ENCODE peak calls at places on chromosomes 4 and X, in five cellular contexts. U, I, E, L and C are unnamed samples.

GRCh38 chr4:1567519-1567807 is 116.7 kb downstream of the FAM53A start:
- DNase-seq in U (no peak), I (no peak), E (no peak), L (no peak), C (no peak)

GRCh38 chr4:133147922-133148689 is 988 bp upstream of the PCDH10 start:
- DNase-seq in U (no peak), I (no peak), E (no peak), L (no peak), C (no peak)

GRCh38 chrX:138034136-138034535 is 468.2 kb downstream of the ZIC3 start:
- DNase-seq in U (no peak), I (no peak), E (no peak), L (no peak), C (no peak)

GRCh38 chr4:108512615-108513505 is 107.5 kb upstream of the RPL34 start:
- DNase-seq in U (no peak), I (no peak), E (peak; percentile 26), L (peak; percentile 15), C (peak; percentile 29)

GRCh38 chr4:81518762-81519427 is 47.2 kb upstream of the RASGEF1B start:
- DNase-seq in U (no peak), I (no peak), E (no peak), L (peak; percentile 7), C (no peak)

GRCh38 chrX:38804481-38805293 is 3.4 kb downstream of the MID1IP1 start:
- DNase-seq in U (peak; percentile 7), I (no peak), E (peak; percentile 35), L (no peak), C (no peak)

GRCh38 chr4:92969650-92970370 is 666.0 kb downstream of the GRID2 start:
- DNase-seq in U (peak; percentile 14), I (no peak), E (no peak), L (no peak), C (peak; percentile 89)

GRCh38 chr4:132333723-132334045 is 815.4 kb upstream of the PCDH10 start:
- DNase-seq in U (no peak), I (no peak), E (no peak), L (no peak), C (no peak)

GRCh38 chr4:83113429-83113786 is 1.1 kb downstream of the PLAC8 start:
- DNase-seq in U (no peak), I (no peak), E (no peak), L (no peak), C (no peak)

GRCh38 chr4:3256230-3257124 is 7.5 kb downstream of the MSANTD1 start:
- DNase-seq in U (no peak), I (no peak), E (no peak), L (no peak), C (no peak)

DNA sequence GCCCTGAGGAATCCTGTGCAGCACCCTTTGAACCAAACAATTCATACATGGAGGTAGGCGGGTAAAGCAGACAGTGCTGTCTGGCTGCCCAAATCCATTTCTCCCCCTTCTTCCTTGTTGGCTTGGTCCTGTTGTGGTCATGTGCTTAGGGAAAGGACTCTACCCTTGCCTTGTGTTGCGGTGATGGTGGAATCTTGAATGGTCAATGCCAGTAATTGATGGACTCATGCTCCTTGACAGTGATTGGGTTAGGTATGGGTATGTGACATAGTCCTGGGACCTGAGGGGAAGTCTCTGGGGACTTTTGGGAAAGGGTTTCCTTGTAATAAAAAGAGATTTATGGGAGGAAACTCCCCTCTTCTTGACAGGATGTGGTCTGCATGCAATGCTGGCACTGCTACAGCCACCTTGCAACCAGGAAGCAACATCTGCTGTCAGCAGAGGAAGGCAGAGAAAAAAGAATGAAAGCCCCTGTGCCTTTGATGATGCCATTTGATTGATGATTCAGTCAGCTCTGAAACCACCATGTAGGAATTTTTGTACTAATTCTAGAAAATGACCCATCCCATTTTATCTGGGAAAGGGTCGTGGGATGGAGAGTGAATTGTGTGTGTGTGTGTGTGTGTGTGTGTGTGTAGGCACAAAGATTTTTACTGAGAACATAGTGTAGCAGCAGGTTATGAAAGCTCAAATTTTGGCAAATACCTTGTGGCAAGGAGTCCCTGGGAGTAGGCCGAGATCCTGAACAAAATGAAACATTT is 30.0 kb upstream of the HUWE1 start:
- DNase-seq in U (no peak), I (peak; percentile 87), E (no peak), L (no peak), C (no peak)
- TF ChIP-seq KDM1A in U (no peak), I (no peak), E (no peak), L (no peak), C (no peak)

GRCh38 chr4:105923507-105924238 is 28.4 kb downstream of the NPNT start:
- DNase-seq in U (no peak), I (no peak), E (no peak), L (no peak), C (no peak)

GRCh38 chr4:105921301-105921700 is 26.0 kb downstream of the NPNT start:
- DNase-seq in U (no peak), I (no peak), E (no peak), L (no peak), C (no peak)

GRCh38 chr4:105924341-105924740 is 29.1 kb downstream of the NPNT start:
- DNase-seq in U (no peak), I (no peak), E (no peak), L (no peak), C (no peak)
- TF ChIP-seq KDM1A in U (no peak), I (no peak), E (no peak), L (no peak), C (no peak)

DNA sequence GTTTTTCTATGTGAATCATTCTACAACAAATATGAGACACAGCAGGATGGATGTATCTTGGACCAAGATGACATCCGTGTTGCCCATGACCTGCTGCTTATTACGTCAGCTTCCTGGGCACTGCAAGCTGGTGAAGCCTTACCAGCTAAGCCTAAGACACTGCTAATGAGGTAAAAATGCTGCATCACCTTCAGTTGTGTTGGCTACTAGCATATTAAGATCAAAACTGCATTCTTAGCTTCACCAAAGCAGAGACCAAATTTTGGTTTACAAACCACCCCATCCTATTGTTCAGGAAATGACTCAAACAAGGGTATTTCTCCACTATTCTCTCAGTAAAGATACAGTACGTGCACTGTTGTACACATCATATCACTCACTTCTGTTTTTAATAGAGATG is 50.3 kb downstream of the MAML3 start:
- DNase-seq in U (no peak), I (peak; percentile 69), E (no peak), L (no peak), C (no peak)
- TF ChIP-seq KDM1A in U (no peak), I (no peak), E (no peak), L (no peak), C (no peak)

GRCh38 chr4:181939199-181939945 is 303.8 kb upstream of the TENM3 start:
- DNase-seq in U (no peak), I (no peak), E (no peak), L (no peak), C (no peak)
- TF ChIP-seq KDM1A in U (no peak), I (no peak), E (no peak), L (no peak), C (no peak)

GRCh38 chr4:170775851-170776250 is 686.1 kb upstream of the AADAT start:
- DNase-seq in U (no peak), I (no peak), E (no peak), L (no peak), C (no peak)
- TF ChIP-seq KDM1A in U (no peak), I (no peak), E (no peak), L (no peak), C (no peak)

DNA sequence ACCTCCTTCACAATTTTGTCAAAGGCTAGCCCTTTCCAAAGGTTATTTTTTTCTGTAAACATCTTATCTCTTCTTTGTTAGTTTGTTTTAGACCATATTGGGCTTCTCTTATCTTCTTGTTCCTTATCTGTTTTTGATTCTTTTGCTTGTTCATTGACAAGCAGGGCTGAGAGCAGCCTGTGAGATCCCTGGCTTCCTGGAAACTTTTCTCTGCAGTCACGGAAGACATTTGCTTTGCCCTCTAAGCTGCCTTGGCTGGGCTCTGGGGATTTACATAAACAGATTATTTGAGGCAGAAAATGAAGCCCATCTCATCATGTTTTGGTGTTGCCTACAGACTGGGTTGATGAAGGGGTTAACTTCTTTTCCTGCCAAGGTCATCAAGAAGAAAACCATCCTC is 157.4 kb upstream of the AMOT start:
- DNase-seq in U (no peak), I (no peak), E (no peak), L (no peak), C (no peak)
- TF ChIP-seq KDM1A in U (no peak), I (no peak), E (no peak), L (no peak), C (no peak)

DNA sequence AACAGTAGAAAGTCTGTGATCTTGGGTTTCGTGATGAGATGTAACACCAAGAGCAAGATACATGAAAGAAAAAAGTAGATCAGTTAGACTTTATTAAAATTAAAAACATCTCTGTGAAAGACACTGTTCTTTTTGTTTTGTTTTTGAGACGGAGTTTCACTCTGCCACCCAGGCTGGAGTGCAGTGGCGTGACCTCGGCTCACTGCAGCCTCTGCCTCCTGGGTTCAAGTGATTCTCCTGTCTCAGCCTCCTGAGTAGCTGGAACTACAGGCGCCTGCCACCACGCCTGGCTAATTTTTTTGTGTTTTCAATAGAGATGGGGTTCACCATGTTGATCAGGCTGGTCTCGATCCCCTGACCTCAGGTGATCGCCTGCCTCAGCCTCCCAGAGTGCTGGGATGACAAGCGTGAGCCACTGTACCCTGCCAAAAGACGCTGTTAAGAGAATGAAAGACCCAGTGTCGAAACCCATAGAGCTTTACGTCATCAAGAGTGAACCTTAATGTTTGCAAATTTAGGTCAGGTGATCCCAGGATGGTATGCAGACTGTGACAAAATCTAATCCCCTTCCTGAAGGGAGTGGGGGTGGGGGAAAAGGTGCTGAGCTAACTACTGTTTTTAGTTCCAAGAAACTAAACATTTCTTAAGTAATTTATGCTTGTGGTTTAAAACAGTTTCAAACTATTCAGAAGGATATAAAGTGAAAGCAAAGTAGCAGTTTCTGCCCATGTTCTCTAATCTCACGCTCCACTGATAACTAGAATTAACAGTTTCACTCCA is 8.0 kb downstream of the OFD1 start:
- DNase-seq in U (no peak), I (peak; percentile 91), E (no peak), L (no peak), C (peak; percentile 21)
- TF ChIP-seq KDM1A in U (no peak), I (no peak), E (no peak), L (no peak), C (no peak)

DNA sequence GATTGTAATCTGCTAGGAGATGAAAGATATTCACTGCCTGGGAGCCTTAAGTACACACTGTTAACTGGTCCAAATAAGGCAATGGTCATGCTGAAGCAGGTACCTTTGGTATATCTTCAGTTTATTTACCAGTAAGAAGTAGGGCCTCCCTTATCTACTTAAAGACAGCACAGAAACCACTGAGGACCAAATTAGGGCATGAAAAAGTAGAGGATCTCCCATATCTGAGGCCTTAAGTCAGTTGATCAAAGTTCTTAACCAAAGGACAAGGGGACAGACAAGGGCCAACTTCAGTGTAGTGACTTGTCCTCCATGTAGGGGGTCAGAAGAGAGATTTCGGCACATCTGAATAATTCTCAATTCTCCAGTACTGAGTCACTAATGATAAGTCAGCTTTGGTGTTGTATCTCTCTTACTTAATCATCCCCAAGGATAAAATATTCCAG is 59.1 kb downstream of the AMELX start:
- DNase-seq in U (no peak), I (no peak), E (no peak), L (no peak), C (no peak)
- TF ChIP-seq KDM1A in U (no peak), I (no peak), E (no peak), L (no peak), C (no peak)

DNA sequence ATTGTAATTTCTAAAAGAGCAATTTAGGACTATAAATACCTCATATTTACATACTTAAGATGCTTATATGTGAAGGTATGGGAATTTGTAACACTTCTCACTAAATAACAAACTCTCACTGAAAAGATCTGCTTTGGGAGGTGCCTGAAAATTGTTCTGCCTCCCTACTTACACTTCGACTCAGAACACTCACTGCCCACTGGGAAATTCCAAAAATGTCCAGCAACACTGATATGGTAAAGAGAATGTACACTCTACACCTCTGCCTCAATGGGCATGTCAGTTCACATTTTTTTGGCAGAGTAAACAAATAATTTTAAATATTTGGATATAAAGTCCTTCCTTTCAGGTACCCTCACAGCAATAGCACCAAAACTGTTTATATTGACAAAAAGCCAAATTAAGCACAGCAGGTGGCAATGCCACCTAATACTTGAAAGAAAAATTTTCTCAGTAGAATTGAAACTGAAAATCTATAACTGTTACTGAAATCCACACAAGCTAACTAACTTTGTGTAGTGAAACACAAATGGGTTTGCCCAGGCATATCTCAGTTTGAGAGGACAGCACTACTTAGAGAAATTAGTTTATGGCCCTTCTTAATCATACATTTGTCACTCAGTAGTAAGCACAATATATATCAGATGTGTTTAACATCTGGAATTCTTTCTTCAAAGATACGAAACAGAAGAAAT is 67.1 kb downstream of the PRDM5 start:
- DNase-seq in U (no peak), I (peak; percentile 49), E (no peak), L (no peak), C (no peak)
- TF ChIP-seq KDM1A in U (no peak), I (no peak), E (no peak), L (no peak), C (no peak)